ENCODE peak calls at places on chromosome 16, in ten cellular contexts. S, P, Q, H, A, T, Z, M, X and E are unnamed samples.
A peak's percentile ranks its signal among the peaks of the same experiment; 100 is the strongest.

GRCh38 chr16:29644338-29644857 is 18.6 kb upstream of the SPN start:
- DNase-seq in S (no peak), P (no peak), Q (no peak), H (no peak), A (no peak), T (no peak), Z (no peak), M (no peak), X (no peak), E (no peak)

GRCh38 chr16:10876799-10877341 is at the start of gene CIITA:
- DNase-seq in S (no peak), P (peak; percentile 93), Q (no peak), H (no peak), A (peak; percentile 37), T (peak; percentile 55), Z (peak; percentile 13), M (peak; percentile 59), X (peak; percentile 87), E (peak; percentile 36)

GRCh38 chr16:55480228-55480655 is 1.2 kb downstream of the MMP2 start:
- DNase-seq in S (peak; percentile 84), P (no peak), Q (peak; percentile 61), H (no peak), A (peak; percentile 99), T (peak; percentile 84), Z (peak; percentile 90), M (peak; percentile 80), X (peak; percentile 81), E (peak; percentile 76)

GRCh38 chr16:8962393-8963009 is 1.2 kb downstream of the USP7 start:
- DNase-seq in S (no peak), P (no peak), Q (no peak), H (peak; percentile 48), A (peak; percentile 57), T (no peak), Z (no peak), M (peak; percentile 71), X (peak; percentile 76), E (no peak)

GRCh38 chr16:89200850-89201466 is 621 bp upstream of the SLC22A31 start:
- DNase-seq in S (no peak), P (no peak), Q (no peak), H (no peak), A (no peak), T (no peak), Z (no peak), M (no peak), X (no peak), E (no peak)

GRCh38 chr16:9102379-9102778 is 10.9 kb downstream of the HAPSTR1 start:
- DNase-seq in S (no peak), P (peak; percentile 86), Q (no peak), H (no peak), A (peak; percentile 88), T (peak; percentile 72), Z (no peak), M (no peak), X (no peak), E (peak; percentile 83)

GRCh38 chr16:11014159-11014558 is 69.8 kb downstream of the CLEC16A start:
- DNase-seq in S (no peak), P (no peak), Q (no peak), H (no peak), A (peak; percentile 70), T (no peak), Z (no peak), M (no peak), X (no peak), E (no peak)

GRCh38 chr16:67514382-67514828 is 14.2 kb upstream of the RIPOR1 start:
- DNase-seq in S (peak; percentile 86), P (peak; percentile 77), Q (peak; percentile 64), H (peak; percentile 56), A (peak; percentile 95), T (peak; percentile 65), Z (peak; percentile 79), M (peak; percentile 88), X (peak; percentile 66), E (peak; percentile 42)

GRCh38 chr16:27230562-27230991 is 27.3 kb downstream of the KDM8 start:
- DNase-seq in S (no peak), P (no peak), Q (no peak), H (peak; percentile 61), A (no peak), T (no peak), Z (no peak), M (no peak), X (peak; percentile 92), E (no peak)

GRCh38 chr16:3274947-3275346 is 8.3 kb upstream of the ZNF263 start:
- DNase-seq in S (no peak), P (no peak), Q (no peak), H (no peak), A (no peak), T (no peak), Z (no peak), M (no peak), X (no peak), E (no peak)

GRCh38 chr16:30335598-30336474 is 19.3 kb downstream of the CD2BP2 start:
- DNase-seq in S (no peak), P (peak; percentile 37), Q (no peak), H (peak; percentile 17), A (peak; percentile 25), T (no peak), Z (peak; percentile 61), M (peak; percentile 52), X (no peak), E (no peak)

GRCh38 chr16:23141033-23141432 is 8.2 kb downstream of the USP31 start:
- DNase-seq in S (no peak), P (no peak), Q (no peak), H (no peak), A (no peak), T (no peak), Z (no peak), M (no peak), X (no peak), E (no peak)

GRCh38 chr16:66409156-66409555 is 17.9 kb upstream of the BEAN1 start:
- DNase-seq in S (no peak), P (peak; percentile 87), Q (no peak), H (no peak), A (peak; percentile 68), T (no peak), Z (no peak), M (no peak), X (no peak), E (no peak)

DNA sequence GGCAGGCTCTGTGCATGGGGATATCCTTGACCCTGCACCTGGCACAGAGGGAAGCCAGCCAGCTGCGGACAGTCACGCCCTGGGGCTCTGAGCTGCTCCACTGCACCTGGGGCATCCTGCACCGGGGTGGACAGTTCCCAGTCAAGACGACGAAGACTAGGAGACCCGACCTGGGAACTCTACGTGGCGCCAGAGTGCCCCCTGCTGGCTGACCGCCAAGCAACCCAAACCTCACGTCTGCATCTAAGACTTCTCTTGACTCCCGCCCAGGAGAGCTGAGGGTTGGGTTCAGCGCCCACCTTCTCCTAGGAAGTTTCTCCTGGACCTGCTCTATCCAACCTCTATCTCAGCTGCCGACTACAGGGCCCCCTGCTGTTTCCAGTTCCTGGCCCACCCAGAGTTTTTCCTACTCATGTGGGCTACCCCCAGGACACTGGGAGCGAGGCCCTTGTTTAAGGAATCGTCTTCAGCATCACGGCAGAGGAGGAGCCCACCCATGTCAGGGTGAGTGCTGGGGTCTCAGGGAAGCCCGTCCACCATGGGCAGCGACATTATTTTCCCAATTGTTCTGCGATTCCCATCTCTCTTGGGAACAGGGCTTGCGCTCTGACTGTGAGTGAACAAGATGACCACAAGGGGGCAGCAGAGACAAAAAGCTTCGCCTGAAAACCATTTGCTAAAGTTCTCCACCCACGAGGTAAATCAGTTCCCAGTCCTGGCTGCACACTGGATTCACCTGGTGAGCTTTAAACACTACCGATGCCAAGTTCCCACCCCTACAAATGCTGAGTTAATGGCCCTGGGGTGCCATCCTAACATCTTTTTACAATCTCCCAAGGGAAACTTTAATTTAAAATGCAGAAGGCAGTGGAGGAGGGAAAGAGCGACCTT is 29.3 kb downstream of the TLE7 start:
- DNase-seq in S (peak; percentile 74), P (peak; percentile 49), Q (peak; percentile 72), H (peak; percentile 27), A (peak; percentile 88), T (peak; percentile 23), Z (peak; percentile 85), M (peak; percentile 96), X (no peak), E (no peak)
- H3K4me3 ChIP-seq in S (peak overlapping the region; percentile 16), P (no peak overlapping the region), Q (no peak overlapping the region), H (no peak overlapping the region), A (no peak overlapping the region), T (no peak overlapping the region), Z (no peak overlapping the region), M (peak overlapping the region; percentile 67), X (no peak overlapping the region), E (no peak overlapping the region)

DNA sequence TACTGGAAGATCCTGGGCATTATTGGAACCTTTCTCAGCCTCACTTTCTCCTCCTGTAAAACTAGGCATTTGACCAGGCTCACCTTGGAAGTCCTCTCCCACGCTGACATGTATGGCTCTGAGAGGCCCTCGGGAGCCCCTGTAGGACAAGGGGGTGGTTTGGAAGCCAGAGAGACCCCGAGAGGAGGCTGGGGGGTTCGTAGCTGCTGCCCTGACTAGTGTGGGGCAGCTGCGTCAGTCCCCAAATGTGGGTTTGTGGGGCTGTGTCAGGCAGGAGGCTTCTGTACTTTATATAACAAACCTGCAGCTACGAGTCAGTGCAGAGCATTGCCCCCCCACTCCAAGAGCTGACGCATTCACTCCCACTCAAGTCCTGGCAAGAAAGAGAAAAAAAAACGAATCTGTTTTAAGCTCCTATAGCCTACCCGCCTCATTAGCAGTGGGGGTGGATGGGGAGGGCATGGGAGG is 1.8 kb downstream of the CX3CL1 start:
- DNase-seq in S (no peak), P (peak; percentile 88), Q (peak; percentile 46), H (no peak), A (peak; percentile 24), T (no peak), Z (no peak), M (no peak), X (peak; percentile 19), E (no peak)
- H3K4me3 ChIP-seq in S (peak overlapping the region; percentile 81), P (no peak overlapping the region), Q (peak overlapping the region; percentile 52), H (no peak overlapping the region), A (peak overlapping the region; percentile 81), T (no peak overlapping the region), Z (no peak overlapping the region), M (no peak overlapping the region), X (no peak overlapping the region), E (no peak overlapping the region)

GRCh38 chr16:71585318-71585703 is 8.4 kb upstream of the TAT start:
- DNase-seq in S (no peak), P (no peak), Q (no peak), H (no peak), A (no peak), T (no peak), Z (no peak), M (no peak), X (no peak), E (no peak)
- H3K4me3 ChIP-seq in S (no peak overlapping the region), P (no peak overlapping the region), Q (no peak overlapping the region), H (no peak overlapping the region), A (no peak overlapping the region), T (no peak overlapping the region), Z (no peak overlapping the region), M (no peak overlapping the region), X (no peak overlapping the region), E (no peak overlapping the region)

GRCh38 chr16:1192384-1193073 is 32.5 kb downstream of the TPSG1 start:
- DNase-seq in S (no peak), P (no peak), Q (no peak), H (no peak), A (no peak), T (no peak), Z (no peak), M (no peak), X (no peak), E (no peak)
- H3K4me3 ChIP-seq in S (no peak overlapping the region), P (no peak overlapping the region), Q (no peak overlapping the region), H (no peak overlapping the region), A (no peak overlapping the region), T (no peak overlapping the region), Z (no peak overlapping the region), M (no peak overlapping the region), X (no peak overlapping the region), E (no peak overlapping the region)

GRCh38 chr16:22130528-22130927 is 31.8 kb upstream of the SDR42E2 start:
- DNase-seq in S (no peak), P (no peak), Q (no peak), H (no peak), A (no peak), T (no peak), Z (no peak), M (no peak), X (no peak), E (no peak)
- H3K4me3 ChIP-seq in S (no peak overlapping the region), P (no peak overlapping the region), Q (no peak overlapping the region), H (no peak overlapping the region), A (no peak overlapping the region), T (no peak overlapping the region), Z (no peak overlapping the region), M (no peak overlapping the region), X (no peak overlapping the region), E (no peak overlapping the region)